ENCODE peak calls at places on chromosomes 3 and 15, in five cellular contexts. One of them, this sample, is unnamed.

GRCh38 chr3:13014755-13015285 is 58.4 kb downstream of the IQSEC1 start:
- DNase-seq in endothelial cell of umbilical vein: no peak
- DNase-seq in neural progenitor cell: no peak
- DNase-seq in A549: no peak
- DNase-seq in cardiac fibroblast: no peak
- DNase-seq in this sample: no peak

GRCh38 chr15:74783072-74783807 is 1.4 kb downstream of the CSK start:
- DNase-seq in neural progenitor cell: peak; percentile 49
- DNase-seq in A549: no peak
- DNase-seq in endothelial cell of umbilical vein: peak; percentile 38
- DNase-seq in cardiac fibroblast: peak; percentile 43
- DNase-seq in this sample: no peak

GRCh38 chr3:134212898-134213665 is 37.6 kb downstream of the RYK start:
- DNase-seq in neural progenitor cell: peak; percentile 82
- DNase-seq in A549: peak; percentile 71
- DNase-seq in endothelial cell of umbilical vein: peak; percentile 81
- DNase-seq in cardiac fibroblast: peak; percentile 80
- DNase-seq in this sample: peak; percentile 90

GRCh38 chr15:50233192-50233736 is 32.3 kb downstream of the HDC start:
- DNase-seq in cardiac fibroblast: no peak
- DNase-seq in neural progenitor cell: no peak
- DNase-seq in A549: no peak
- DNase-seq in endothelial cell of umbilical vein: no peak
- DNase-seq in this sample: no peak

GRCh38 chr3:128266453-128266852 is 113.2 kb downstream of the EEFSEC start:
- DNase-seq in neural progenitor cell: no peak
- DNase-seq in A549: no peak
- DNase-seq in endothelial cell of umbilical vein: peak; percentile 18
- DNase-seq in cardiac fibroblast: peak; percentile 39
- DNase-seq in this sample: no peak

GRCh38 chr3:185640308-185640707 is 54.2 kb downstream of the SENP2 start:
- DNase-seq in neural progenitor cell: no peak
- DNase-seq in A549: no peak
- DNase-seq in cardiac fibroblast: no peak
- DNase-seq in endothelial cell of umbilical vein: peak; percentile 64
- DNase-seq in this sample: no peak

GRCh38 chr15:56176996-56177395 is 66.7 kb downstream of the RFX7 start:
- DNase-seq in A549: peak; percentile 43
- DNase-seq in neural progenitor cell: no peak
- DNase-seq in endothelial cell of umbilical vein: no peak
- DNase-seq in cardiac fibroblast: no peak
- DNase-seq in this sample: peak; percentile 45

GRCh38 chr15:77571181-77571580 is 61.5 kb downstream of the LINGO1 start:
- DNase-seq in cardiac fibroblast: no peak
- DNase-seq in neural progenitor cell: no peak
- DNase-seq in A549: no peak
- DNase-seq in endothelial cell of umbilical vein: no peak
- DNase-seq in this sample: no peak

GRCh38 chr3:63611382-63611781 is 41.1 kb upstream of the SNTN start:
- DNase-seq in endothelial cell of umbilical vein: no peak
- DNase-seq in A549: no peak
- DNase-seq in cardiac fibroblast: no peak
- DNase-seq in neural progenitor cell: no peak
- DNase-seq in this sample: no peak

GRCh38 chr3:156382458-156383346 is 172.2 kb downstream of the SSR3 start:
- DNase-seq in cardiac fibroblast: peak; percentile 51
- DNase-seq in A549: peak; percentile 47
- DNase-seq in endothelial cell of umbilical vein: peak; percentile 49
- DNase-seq in neural progenitor cell: peak; percentile 24
- DNase-seq in this sample: peak; percentile 56

GRCh38 chr15:68542771-68543544 is 35.8 kb upstream of the CORO2B start:
- DNase-seq in endothelial cell of umbilical vein: peak; percentile 95
- DNase-seq in neural progenitor cell: no peak
- DNase-seq in A549: no peak
- DNase-seq in cardiac fibroblast: peak; percentile 96
- DNase-seq in this sample: peak; percentile 28

GRCh38 chr15:38217181-38217580 is 35.5 kb upstream of the SPRED1 start:
- DNase-seq in endothelial cell of umbilical vein: no peak
- DNase-seq in A549: peak; percentile 33
- DNase-seq in neural progenitor cell: no peak
- DNase-seq in cardiac fibroblast: peak; percentile 79
- DNase-seq in this sample: peak; percentile 64

GRCh38 chr3:32743934-32744333 is 58.9 kb downstream of the CNOT10 start:
- DNase-seq in A549: peak; percentile 12
- DNase-seq in endothelial cell of umbilical vein: no peak
- DNase-seq in cardiac fibroblast: peak; percentile 76
- DNase-seq in neural progenitor cell: no peak
- DNase-seq in this sample: no peak

GRCh38 chr3:46737320-46737719 is 19.7 kb upstream of the PRSS50 start:
- DNase-seq in neural progenitor cell: no peak
- DNase-seq in cardiac fibroblast: no peak
- DNase-seq in endothelial cell of umbilical vein: no peak
- DNase-seq in A549: no peak
- DNase-seq in this sample: no peak

GRCh38 chr15:70113304-70113700 is 15.6 kb upstream of the TLE3 start:
- DNase-seq in neural progenitor cell: no peak
- DNase-seq in endothelial cell of umbilical vein: peak; percentile 44
- DNase-seq in cardiac fibroblast: no peak
- DNase-seq in A549: no peak
- DNase-seq in this sample: no peak

GRCh38 chr3:32283304-32283703 is 44.8 kb downstream of the CMTM8 start:
- DNase-seq in endothelial cell of umbilical vein: no peak
- DNase-seq in cardiac fibroblast: peak; percentile 13
- DNase-seq in neural progenitor cell: no peak
- DNase-seq in A549: no peak
- DNase-seq in this sample: no peak

GRCh38 chr3:17195856-17196604 is 311.3 kb downstream of the PLCL2 start:
- DNase-seq in cardiac fibroblast: peak; percentile 61
- DNase-seq in A549: no peak
- DNase-seq in endothelial cell of umbilical vein: no peak
- DNase-seq in neural progenitor cell: peak; percentile 11
- DNase-seq in this sample: peak; percentile 8

GRCh38 chr3:184366619-184367321 is 5.3 kb downstream of the POLR2H start:
- DNase-seq in neural progenitor cell: no peak
- DNase-seq in A549: no peak
- DNase-seq in cardiac fibroblast: peak; percentile 68
- DNase-seq in endothelial cell of umbilical vein: peak; percentile 9
- DNase-seq in this sample: no peak

GRCh38 chr3:16908878-16909277 is 24.1 kb downstream of the PLCL2 start:
- DNase-seq in endothelial cell of umbilical vein: no peak
- DNase-seq in A549: no peak
- DNase-seq in cardiac fibroblast: no peak
- DNase-seq in neural progenitor cell: no peak
- DNase-seq in this sample: no peak

GRCh38 chr3:182487048-182487447 is 306.3 kb upstream of the ATP11B start:
- DNase-seq in A549: no peak
- DNase-seq in neural progenitor cell: no peak
- DNase-seq in cardiac fibroblast: no peak
- DNase-seq in endothelial cell of umbilical vein: no peak
- DNase-seq in this sample: no peak
- H3K4me3 ChIP-seq in A549: no peak overlapping the region
- H3K4me3 ChIP-seq in neural progenitor cell: no peak overlapping the region
- H3K4me3 ChIP-seq in cardiac fibroblast: no peak overlapping the region
- H3K4me3 ChIP-seq in endothelial cell of umbilical vein: no peak overlapping the region
- H3K4me3 ChIP-seq in this sample: no peak overlapping the region

GRCh38 chr3:78741066-78741645 is 1026.6 kb downstream of the ROBO1 start:
- DNase-seq in cardiac fibroblast: no peak
- DNase-seq in neural progenitor cell: no peak
- DNase-seq in A549: peak; percentile 22
- DNase-seq in endothelial cell of umbilical vein: no peak
- DNase-seq in this sample: peak; percentile 16
- TF ChIP-seq CTCF in cardiac fibroblast: peak; percentile 54
- TF ChIP-seq CTCF in neural progenitor cell: peak; percentile 62
- TF ChIP-seq CTCF in A549: no peak
- TF ChIP-seq CTCF in endothelial cell of umbilical vein: peak; percentile 11
- TF ChIP-seq CTCF in this sample: peak; percentile 46

GRCh38 chr3:171490901-171491300 is 30.7 kb upstream of the TNIK start:
- DNase-seq in cardiac fibroblast: no peak
- DNase-seq in endothelial cell of umbilical vein: no peak
- DNase-seq in A549: no peak
- DNase-seq in neural progenitor cell: no peak
- DNase-seq in this sample: no peak
- H3K4me3 ChIP-seq in cardiac fibroblast: no peak overlapping the region
- H3K4me3 ChIP-seq in endothelial cell of umbilical vein: no peak overlapping the region
- H3K4me3 ChIP-seq in A549: no peak overlapping the region
- H3K4me3 ChIP-seq in neural progenitor cell: no peak overlapping the region
- H3K4me3 ChIP-seq in this sample: no peak overlapping the region

GRCh38 chr3:81643721-81644120 is 117.7 kb downstream of the GBE1 start:
- DNase-seq in A549: peak; percentile 25
- DNase-seq in neural progenitor cell: peak; percentile 16
- DNase-seq in endothelial cell of umbilical vein: peak; percentile 41
- DNase-seq in cardiac fibroblast: peak; percentile 48
- DNase-seq in this sample: peak; percentile 41
- TF ChIP-seq CTCF in A549: peak; percentile 31
- TF ChIP-seq CTCF in neural progenitor cell: peak; percentile 46
- TF ChIP-seq CTCF in endothelial cell of umbilical vein: peak; percentile 28
- TF ChIP-seq CTCF in cardiac fibroblast: no peak
- TF ChIP-seq CTCF in this sample: peak; percentile 43

GRCh38 chr15:88447206-88447605 is 20.0 kb downstream of the MRPL46 start:
- DNase-seq in neural progenitor cell: no peak
- DNase-seq in cardiac fibroblast: no peak
- DNase-seq in A549: peak; percentile 14
- DNase-seq in endothelial cell of umbilical vein: no peak
- DNase-seq in this sample: no peak

GRCh38 chr15:88450125-88450798 is 16.9 kb downstream of the MRPL46 start:
- DNase-seq in neural progenitor cell: peak; percentile 85
- DNase-seq in endothelial cell of umbilical vein: peak; percentile 61
- DNase-seq in cardiac fibroblast: peak; percentile 71
- DNase-seq in A549: peak; percentile 83
- DNase-seq in this sample: peak; percentile 64

GRCh38 chr15:88449581-88449980 is 17.6 kb downstream of the MRPL46 start:
- DNase-seq in cardiac fibroblast: no peak
- DNase-seq in A549: no peak
- DNase-seq in endothelial cell of umbilical vein: no peak
- DNase-seq in neural progenitor cell: no peak
- DNase-seq in this sample: no peak

GRCh38 chr15:88447741-88448140 is 19.4 kb downstream of the MRPL46 start:
- DNase-seq in endothelial cell of umbilical vein: no peak
- DNase-seq in neural progenitor cell: no peak
- DNase-seq in cardiac fibroblast: no peak
- DNase-seq in A549: no peak
- DNase-seq in this sample: no peak

DNA sequence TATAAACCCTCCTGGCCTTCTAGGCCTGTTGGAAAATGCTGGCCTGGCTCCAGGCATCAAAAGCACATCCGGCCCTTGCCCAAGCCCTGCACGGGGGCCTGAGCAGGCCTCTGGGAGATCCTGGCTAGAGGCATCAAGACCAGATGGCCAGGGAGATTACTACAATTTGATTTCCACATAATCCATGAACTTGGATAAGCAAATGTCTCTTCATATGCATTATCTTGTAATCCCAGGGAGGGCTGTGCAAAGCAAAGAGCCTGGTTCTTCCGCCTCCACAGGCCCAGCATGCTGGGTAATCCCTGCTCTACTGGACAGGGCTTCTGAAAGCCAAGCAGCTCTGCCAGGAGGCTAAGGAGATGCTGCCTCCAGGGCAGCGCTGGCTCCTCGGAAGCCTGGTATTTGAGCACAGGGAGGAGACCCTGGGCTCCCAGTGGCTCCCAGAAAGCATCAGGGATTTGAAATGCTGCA is 18.2 kb downstream of the MRPL46 start:
- DNase-seq in cardiac fibroblast: no peak
- DNase-seq in neural progenitor cell: no peak
- DNase-seq in A549: no peak
- DNase-seq in endothelial cell of umbilical vein: no peak
- DNase-seq in this sample: no peak
- H3K4me3 ChIP-seq in cardiac fibroblast: no peak overlapping the region
- H3K4me3 ChIP-seq in neural progenitor cell: no peak overlapping the region
- H3K4me3 ChIP-seq in A549: no peak overlapping the region
- H3K4me3 ChIP-seq in endothelial cell of umbilical vein: no peak overlapping the region
- H3K4me3 ChIP-seq in this sample: no peak overlapping the region

DNA sequence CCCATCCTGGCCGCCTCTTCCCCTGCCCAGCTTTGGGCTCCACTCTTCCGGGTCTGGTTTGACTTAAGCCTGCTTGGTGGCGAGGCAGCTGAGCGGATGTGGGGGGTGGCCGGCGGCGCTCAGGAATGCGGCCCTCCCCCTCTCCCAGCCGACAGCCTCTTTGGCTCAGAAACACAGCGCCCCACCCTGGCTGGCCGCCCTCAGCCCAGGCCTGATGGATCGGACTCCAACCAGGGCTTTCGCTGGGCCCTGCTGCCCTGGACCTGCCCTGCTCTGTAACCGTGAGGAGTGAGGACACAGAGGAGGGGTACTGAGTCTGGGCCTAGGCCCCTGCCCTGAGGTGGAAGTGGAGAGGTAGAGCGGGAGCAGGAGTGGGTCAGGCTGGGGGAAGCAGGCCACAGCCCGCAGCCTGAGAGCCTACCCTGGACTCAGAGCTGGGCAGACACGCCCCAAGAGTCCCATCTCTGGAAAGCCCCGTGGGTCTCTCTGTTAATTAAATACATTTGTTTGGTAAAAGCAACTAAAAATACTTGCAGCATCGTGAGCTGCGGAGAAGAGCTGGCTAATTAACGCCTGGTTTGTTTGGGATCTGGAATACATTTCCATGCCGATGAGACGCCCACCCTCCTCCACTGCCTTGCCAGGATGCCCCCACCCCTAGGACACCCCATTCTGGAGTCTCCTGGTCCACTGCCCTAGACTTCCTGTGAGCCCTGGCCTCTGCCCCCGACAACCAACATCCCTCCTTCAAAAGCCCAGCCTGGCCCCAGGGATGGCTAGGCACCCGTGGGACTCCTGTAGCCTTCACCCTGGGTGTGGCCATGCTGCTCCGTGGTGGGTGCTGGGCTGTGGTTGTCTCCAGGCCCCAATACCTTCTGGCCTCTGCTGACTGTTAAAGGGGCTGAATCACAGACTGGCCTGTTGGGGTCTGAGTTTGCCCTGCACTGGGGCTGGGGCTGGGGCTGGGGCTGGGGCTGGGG is 19.6 kb downstream of the PLXNA1 start:
- DNase-seq in A549: no peak
- DNase-seq in cardiac fibroblast: peak; percentile 95
- DNase-seq in endothelial cell of umbilical vein: peak; percentile 83
- DNase-seq in neural progenitor cell: peak; percentile 94
- DNase-seq in this sample: peak; percentile 83
- TF ChIP-seq CTCF in A549: no peak
- TF ChIP-seq CTCF in cardiac fibroblast: peak; percentile 47
- TF ChIP-seq CTCF in endothelial cell of umbilical vein: peak; percentile 74
- TF ChIP-seq CTCF in neural progenitor cell: peak; percentile 76
- TF ChIP-seq CTCF in this sample: peak; percentile 49

DNA sequence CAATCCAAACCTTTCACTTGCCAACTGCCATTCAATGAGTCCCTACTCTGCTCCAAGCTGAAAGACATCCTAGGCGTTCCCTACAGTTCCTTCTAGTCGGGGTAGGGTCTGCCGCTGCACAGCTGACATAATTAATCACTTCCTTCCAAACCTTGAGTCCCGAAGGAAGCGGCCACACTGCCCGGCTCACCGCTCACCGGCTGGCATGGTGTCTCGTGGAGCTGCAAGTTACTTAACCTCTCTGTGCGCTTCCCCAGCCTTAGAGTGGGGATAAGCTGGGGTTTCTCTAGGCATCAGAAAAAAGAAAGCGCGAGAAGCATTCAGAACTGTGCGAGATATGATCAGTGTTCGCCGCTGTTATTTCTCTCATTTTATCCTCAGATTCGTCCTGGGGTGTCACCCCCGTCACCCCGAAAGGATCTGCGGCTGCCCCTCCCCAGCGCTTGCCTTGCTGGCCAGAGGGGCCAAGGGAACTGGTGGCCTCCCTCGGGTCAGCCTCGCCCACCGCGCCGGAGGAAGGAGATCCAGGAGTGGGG is 748 bp downstream of the MRPS25 start:
- DNase-seq in A549: peak; percentile 20
- DNase-seq in neural progenitor cell: peak; percentile 18
- DNase-seq in endothelial cell of umbilical vein: peak; percentile 61
- DNase-seq in cardiac fibroblast: peak; percentile 37
- DNase-seq in this sample: peak; percentile 40
- H3K4me3 ChIP-seq in A549: peak overlapping the region; percentile 87
- H3K4me3 ChIP-seq in neural progenitor cell: peak overlapping the region; percentile 81
- H3K4me3 ChIP-seq in endothelial cell of umbilical vein: peak overlapping the region; percentile 71
- H3K4me3 ChIP-seq in cardiac fibroblast: peak overlapping the region; percentile 73
- H3K4me3 ChIP-seq in this sample: peak overlapping the region; percentile 92

This sample was measured in epithelial cell of esophagus.